ENCODE peak calls at places on chromosomes 12 and 14, in five cellular contexts. K, E, Z, D and A are unnamed samples.
A peak's percentile ranks its signal among the peaks of the same experiment; 100 is the strongest.

GRCh38 chr12:113640837-113641236 is 169.2 kb upstream of the LHX5 start:
- DNase-seq in D (no peak), Z (no peak), E (no peak), K (no peak), A (no peak)

GRCh38 chr12:3574986-3575385 is 84.0 kb downstream of the PRMT8 start:
- DNase-seq in D (no peak), K (no peak), Z (no peak), E (no peak), A (no peak)

GRCh38 chr12:132052191-132052932 is 91.8 kb downstream of the DDX51 start:
- DNase-seq in K (no peak), E (no peak), D (no peak), Z (no peak), A (no peak)

GRCh38 chr12:1875608-1876007 is 42.8 kb downstream of the CACNA2D4 start:
- DNase-seq in E (no peak), D (no peak), Z (no peak), K (no peak), A (peak; percentile 75)

GRCh38 chr14:62763951-62764350 is 281.3 kb downstream of the KCNH5 start:
- DNase-seq in K (no peak), D (no peak), E (no peak), Z (no peak), A (no peak)

GRCh38 chr12:47271800-47272230 is 192.1 kb upstream of the AMIGO2 start:
- DNase-seq in D (no peak), E (no peak), K (no peak), Z (no peak), A (no peak)

GRCh38 chr12:59792647-59793046 is 196.8 kb downstream of the SLC16A7 start:
- DNase-seq in K (no peak), E (no peak), Z (no peak), D (no peak), A (no peak)

GRCh38 chr12:1289371-1290155 is 298.5 kb downstream of the ERC1 start:
- DNase-seq in K (no peak), D (no peak), E (no peak), Z (no peak), A (no peak)

GRCh38 chr12:52537101-52537500 is 15.8 kb downstream of the KRT71 start:
- DNase-seq in Z (no peak), K (no peak), E (no peak), D (no peak), A (no peak)

GRCh38 chr12:57845478-57846284 is 848 bp downstream of the CTDSP2 start:
- DNase-seq in Z (peak; percentile 55), K (peak; percentile 81), D (no peak), E (peak; percentile 84), A (no peak)

GRCh38 chr14:50007123-50007903 is 109.1 kb downstream of the VCPKMT start:
- DNase-seq in E (no peak), K (no peak), D (no peak), Z (peak; percentile 23), A (no peak)

GRCh38 chr12:69698769-69699540 is at the start of gene BEST3:
- DNase-seq in E (no peak), K (no peak), Z (no peak), D (no peak), A (no peak)

GRCh38 chr14:101821528-101821927 is 60.0 kb downstream of the PPP2R5C start:
- DNase-seq in E (no peak), D (no peak), K (no peak), Z (no peak), A (no peak)

GRCh38 chr14:23112359-23113178 is 6.5 kb downstream of the CEBPE start:
- DNase-seq in E (no peak), K (no peak), D (no peak), Z (no peak), A (no peak)

GRCh38 chr14:31029016-31029970 is 3.1 kb upstream of the STRN3 start:
- DNase-seq in Z (no peak), K (no peak), E (no peak), D (no peak), A (no peak)

GRCh38 chr14:95515523-95516517 is 630 bp downstream of the SYNE3 start:
- DNase-seq in E (peak; percentile 87), Z (peak; percentile 74), D (no peak), K (peak; percentile 68), A (no peak)

GRCh38 chr12:111785651-111786050 is 18.9 kb downstream of the ALDH2 start:
- DNase-seq in E (no peak), Z (no peak), K (no peak), D (no peak), A (no peak)

GRCh38 chr12:26572131-26572530 is 260.9 kb downstream of the ITPR2 start:
- DNase-seq in D (no peak), K (no peak), E (no peak), Z (no peak), A (peak; percentile 45)

GRCh38 chr12:94674835-94675234 is 24.5 kb upstream of the TMCC3 start:
- DNase-seq in D (no peak), E (no peak), Z (no peak), K (no peak), A (no peak)

GRCh38 chr14:105064721-105065143 is 498 bp downstream of the GPR132 start:
- DNase-seq in D (no peak), K (no peak), Z (no peak), E (peak; percentile 44), A (no peak)

GRCh38 chr14:50943261-50943942 is 881 bp downstream of the PYGL start:
- DNase-seq in D (no peak), E (no peak), Z (peak; percentile 58), K (peak; percentile 83), A (no peak)

GRCh38 chr12:42222724-42223123 is 15.3 kb downstream of the YAF2 start:
- DNase-seq in D (no peak), E (no peak), K (no peak), Z (no peak), A (no peak)

GRCh38 chr14:71754422-71755095 is 177.7 kb upstream of the RGS6 start:
- DNase-seq in D (no peak), Z (no peak), E (no peak), K (no peak), A (peak; percentile 78)

GRCh38 chr14:79659995-79660975 is 551.0 kb downstream of the DIO2 start:
- DNase-seq in Z (no peak), K (no peak), D (peak; percentile 40), E (no peak), A (no peak)

GRCh38 chr14:79661762-79662161 is 549.5 kb downstream of the DIO2 start:
- DNase-seq in K (no peak), Z (no peak), D (no peak), E (no peak), A (no peak)

GRCh38 chr14:79665556-79665955 is 545.7 kb downstream of the DIO2 start:
- DNase-seq in E (no peak), D (no peak), K (no peak), Z (no peak), A (no peak)

GRCh38 chr14:79658224-79658623 is 553.1 kb downstream of the DIO2 start:
- DNase-seq in Z (no peak), D (no peak), K (no peak), E (no peak), A (no peak)

GRCh38 chr14:79663453-79663852 is 547.9 kb downstream of the DIO2 start:
- DNase-seq in D (no peak), Z (no peak), K (no peak), E (no peak), A (no peak)
- TF ChIP-seq EP300 in D (no peak), Z (no peak), K (no peak), E (no peak), A (no peak)

DNA sequence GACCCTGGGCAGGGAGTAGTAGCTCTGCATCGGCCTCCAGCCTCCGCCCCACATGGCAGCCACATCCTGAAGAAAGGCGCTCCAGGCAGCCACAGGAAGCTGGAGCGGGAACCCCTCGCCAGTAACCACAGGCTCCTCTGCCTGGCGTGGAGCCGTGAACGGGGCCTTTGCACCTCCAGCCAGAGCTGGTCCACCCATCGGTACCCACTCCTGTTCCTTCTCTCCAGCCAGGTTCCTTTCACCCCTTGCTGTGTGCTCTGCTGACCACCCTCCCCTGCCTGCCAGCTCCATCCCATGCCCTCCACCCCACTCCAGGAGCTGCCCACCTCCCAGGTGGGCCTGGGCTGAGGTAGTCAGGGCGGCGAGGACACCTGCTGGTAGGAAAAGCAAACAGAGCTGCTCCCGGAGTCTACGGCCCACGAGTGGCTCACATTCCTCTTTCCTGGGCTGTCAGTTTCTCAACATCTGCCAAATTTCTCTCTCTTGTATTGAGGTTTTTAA is 2.7 kb downstream of the TGFB3 start:
- DNase-seq in Z (peak; percentile 33), K (peak; percentile 55), D (no peak), E (peak; percentile 74), A (no peak)
- H3K27ac ChIP-seq in Z (no peak overlapping the region), K (no peak overlapping the region), D (no peak overlapping the region), E (no peak overlapping the region), A (peak overlapping the region; percentile 96)

GRCh38 chr12:62466018-62466595 is 519 bp upstream of the MON2 start:
- DNase-seq in D (no peak), Z (peak; percentile 44), K (peak; percentile 48), E (peak; percentile 70), A (no peak)

GRCh38 chr12:62469704-62470103 is 3.1 kb downstream of the MON2 start:
- DNase-seq in E (no peak), Z (no peak), K (no peak), D (no peak), A (no peak)

GRCh38 chr12:62468935-62469334 is 2.3 kb downstream of the MON2 start:
- DNase-seq in D (no peak), E (no peak), K (no peak), Z (no peak), A (no peak)

GRCh38 chr12:62468394-62468793 is 1.8 kb downstream of the MON2 start:
- DNase-seq in K (no peak), D (no peak), Z (no peak), E (no peak), A (no peak)

GRCh38 chr12:62466596-62467411 is at the start of gene MON2:
- DNase-seq in E (peak; percentile 97), Z (peak; percentile 89), D (peak; percentile 41), K (peak; percentile 91), A (peak; percentile 96)
- TF ChIP-seq EP300 in E (peak; percentile 34), Z (no peak), D (no peak), K (no peak), A (no peak)

GRCh38 chr12:54330442-54330841 is 5.5 kb downstream of the COPZ1 start:
- DNase-seq in D (no peak), K (no peak), Z (no peak), E (no peak), A (no peak)
- H3K27ac ChIP-seq in D (no peak overlapping the region), K (no peak overlapping the region), Z (no peak overlapping the region), E (no peak overlapping the region), A (no peak overlapping the region)

GRCh38 chr12:62625238-62625637 is 158.6 kb downstream of the MON2 start:
- DNase-seq in E (no peak), D (no peak), Z (no peak), K (no peak), A (peak; percentile 86)

GRCh38 chr12:62631531-62632520 is 165.2 kb downstream of the MON2 start:
- DNase-seq in Z (peak; percentile 48), K (peak; percentile 74), D (no peak), E (peak; percentile 89), A (peak; percentile 92)

GRCh38 chr12:62629971-62630739 is 163.5 kb downstream of the MON2 start:
- DNase-seq in D (no peak), E (no peak), Z (no peak), K (no peak), A (peak; percentile 79)

GRCh38 chr12:62629413-62629812 is 162.8 kb downstream of the MON2 start:
- DNase-seq in E (no peak), K (no peak), Z (no peak), D (no peak), A (peak; percentile 29)

DNA sequence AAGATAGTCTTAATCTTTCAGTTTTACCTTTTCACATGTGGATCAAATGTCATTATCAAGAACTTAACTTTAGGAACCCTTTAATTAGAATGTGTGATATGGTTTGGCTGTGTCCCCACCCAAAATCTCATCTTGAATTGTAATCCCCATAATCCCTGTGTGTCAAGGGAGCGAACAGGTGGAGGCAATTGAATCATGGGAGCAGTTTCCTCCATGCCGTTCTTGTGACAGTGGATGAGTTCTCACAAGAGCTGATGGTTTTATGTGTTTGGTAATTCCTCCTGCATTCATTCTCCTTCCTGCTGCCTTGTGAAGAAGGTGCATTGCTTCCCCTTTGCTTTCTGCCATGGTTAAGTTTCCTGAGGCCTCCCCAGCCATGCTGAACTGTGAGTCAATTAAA is 160.6 kb downstream of the MON2 start:
- DNase-seq in K (no peak), Z (no peak), E (no peak), D (no peak), A (peak; percentile 50)
- TF ChIP-seq EP300 in K (no peak), Z (no peak), E (no peak), D (no peak), A (no peak)